ENCODE peak calls at places on chromosomes 4 and X, in ten cellular contexts. V is HFF-Myc, S is AG04450, H is GM06990, O is A549, I is colonic mucosa, X is bronchial epithelial cell, T is heart left ventricle, Q is brain microvascular endothelial cell, U is AG10803. R is an unnamed sample.

GRCh38 chr4:2673157-2673556 is 83.0 kb downstream of the TNIP2 start:
- DNase-seq in H (no peak), X (peak; percentile 10), T (no peak), U (no peak), Q (no peak), V (no peak), S (no peak), I (no peak), O (peak; percentile 7), R (no peak)

GRCh38 chr4:110853242-110853641 is 230.4 kb upstream of the PITX2 start:
- DNase-seq in Q (no peak), T (no peak), U (no peak), O (no peak), H (no peak), V (no peak), X (no peak), I (no peak), S (no peak), R (no peak)

GRCh38 chrX:95703696-95704095 is 980.9 kb upstream of the DIAPH2 start:
- DNase-seq in H (no peak), I (no peak), T (no peak), V (no peak), S (peak; percentile 2), X (peak; percentile 1), Q (no peak), O (no peak), U (no peak), R (no peak)

GRCh38 chr4:74934016-74934821 is 1.3 kb downstream of the PARM1 start:
- DNase-seq in Q (peak; percentile 34), S (no peak), O (no peak), V (no peak), T (peak; percentile 22), I (peak; percentile 65), X (peak; percentile 37), H (peak; percentile 57), U (peak; percentile 5), R (peak; percentile 37)

GRCh38 chrX:148856505-148856904 is 356.1 kb downstream of the AFF2 start:
- DNase-seq in U (no peak), I (no peak), T (no peak), V (no peak), S (no peak), X (no peak), Q (no peak), H (no peak), O (no peak), R (no peak)

GRCh38 chr4:182776376-182777058 is 140.7 kb downstream of the DCTD start:
- DNase-seq in U (peak; percentile 15), H (no peak), Q (no peak), T (no peak), V (no peak), O (no peak), I (no peak), X (no peak), S (peak; percentile 29), R (no peak)

GRCh38 chrX:39559229-39559628 is 538.5 kb downstream of the BCOR start:
- DNase-seq in S (no peak), O (no peak), H (no peak), U (peak; percentile 40), X (peak; percentile 67), V (no peak), T (no peak), Q (no peak), I (no peak), R (no peak)

GRCh38 chr4:96164814-96165351 is 325.0 kb downstream of the PDHA2 start:
- DNase-seq in V (no peak), O (no peak), U (peak; percentile 1), X (peak; percentile 30), I (no peak), Q (peak; percentile 91), T (no peak), H (no peak), S (no peak), R (no peak)

GRCh38 chr4:182370491-182370890 is 127.3 kb downstream of the TENM3 start:
- DNase-seq in S (no peak), I (no peak), X (no peak), V (no peak), T (no peak), O (no peak), U (no peak), H (no peak), Q (peak; percentile 41), R (no peak)

GRCh38 chr4:64784125-64784524 is 374.9 kb upstream of the TECRL start:
- DNase-seq in V (no peak), U (peak; percentile 48), T (no peak), Q (no peak), S (no peak), O (no peak), X (peak; percentile 47), H (no peak), I (no peak), R (no peak)

GRCh38 chrX:9687899-9688298 is 77.7 kb downstream of the GPR143 start:
- DNase-seq in H (no peak), T (no peak), O (no peak), X (no peak), Q (no peak), I (no peak), S (no peak), U (no peak), V (no peak), R (no peak)

GRCh38 chrX:17842769-17843525 is 18.2 kb downstream of the RAI2 start:
- DNase-seq in Q (no peak), H (no peak), T (no peak), V (no peak), S (no peak), O (no peak), U (no peak), X (peak; percentile 16), I (no peak), R (no peak)

GRCh38 chrX:29295987-29296680 is 708.9 kb downstream of the IL1RAPL1 start:
- DNase-seq in X (peak; percentile 9), I (no peak), T (no peak), Q (peak; percentile 23), U (peak; percentile 2), S (no peak), O (no peak), V (no peak), H (no peak), R (no peak)

GRCh38 chrX:119870626-119871131 is 854 bp downstream of the RNF113A start:
- DNase-seq in O (no peak), S (no peak), H (no peak), I (peak; percentile 28), V (no peak), T (no peak), U (peak; percentile 31), Q (peak; percentile 22), X (no peak), R (no peak)

GRCh38 chr4:76584235-76585152 is 149.5 kb downstream of the SHROOM3 start:
- DNase-seq in H (no peak), O (no peak), Q (no peak), T (no peak), V (no peak), X (no peak), S (no peak), I (no peak), U (no peak), R (no peak)

GRCh38 chrX:74980802-74981201 is 55.5 kb upstream of the NEXMIF start:
- DNase-seq in X (no peak), V (no peak), S (no peak), H (no peak), U (no peak), T (no peak), Q (no peak), O (no peak), I (no peak), R (no peak)

GRCh38 chr4:1233641-1234277 is 15.2 kb downstream of the CTBP1 start:
- DNase-seq in Q (no peak), O (no peak), V (no peak), X (no peak), I (no peak), S (no peak), H (no peak), U (no peak), T (no peak), R (no peak)
- TF ChIP-seq CTCF in Q (peak; percentile 79), O (no peak), V (peak; percentile 49), X (no peak), I (no peak), S (peak; percentile 60), H (peak; percentile 1), U (peak; percentile 48), T (peak; percentile 42), R (no peak)

GRCh38 chrX:51894697-51895336 is 1.4 kb downstream of the MAGED1 start:
- DNase-seq in X (no peak), U (peak; percentile 38), I (peak; percentile 25), T (peak; percentile 9), O (no peak), V (no peak), H (peak; percentile 31), S (no peak), Q (no peak), R (peak; percentile 39)
- TF ChIP-seq CTCF in X (peak; percentile 1), U (peak; percentile 5), I (no peak), T (no peak), O (no peak), V (no peak), H (no peak), S (no peak), Q (peak; percentile 39), R (no peak)

GRCh38 chrX:38332505-38332904 is 5.2 kb upstream of the RPGR start:
- DNase-seq in O (no peak), Q (no peak), S (no peak), T (no peak), U (no peak), H (peak; percentile 37), X (no peak), I (no peak), V (no peak), R (no peak)

GRCh38 chrX:38327007-38327774 is at the start of gene RPGR:
- DNase-seq in T (peak; percentile 92), I (peak; percentile 94), Q (peak; percentile 89), S (peak; percentile 70), U (peak; percentile 93), X (peak; percentile 78), V (peak; percentile 69), H (peak; percentile 92), O (peak; percentile 78), R (peak; percentile 90)

GRCh38 chrX:38326086-38326485 is 1.2 kb downstream of the RPGR start:
- DNase-seq in S (no peak), I (no peak), X (no peak), O (no peak), T (no peak), U (no peak), Q (no peak), V (no peak), H (no peak), R (no peak)

GRCh38 chrX:38327775-38328081 is 419 bp upstream of the RPGR start:
- DNase-seq in O (no peak), Q (no peak), X (no peak), S (no peak), V (no peak), H (no peak), T (no peak), I (no peak), U (no peak), R (no peak)
- TF ChIP-seq CTCF in O (no peak), Q (no peak), X (no peak), S (no peak), V (no peak), H (no peak), T (no peak), I (peak; percentile 2), U (no peak), R (no peak)

DNA sequence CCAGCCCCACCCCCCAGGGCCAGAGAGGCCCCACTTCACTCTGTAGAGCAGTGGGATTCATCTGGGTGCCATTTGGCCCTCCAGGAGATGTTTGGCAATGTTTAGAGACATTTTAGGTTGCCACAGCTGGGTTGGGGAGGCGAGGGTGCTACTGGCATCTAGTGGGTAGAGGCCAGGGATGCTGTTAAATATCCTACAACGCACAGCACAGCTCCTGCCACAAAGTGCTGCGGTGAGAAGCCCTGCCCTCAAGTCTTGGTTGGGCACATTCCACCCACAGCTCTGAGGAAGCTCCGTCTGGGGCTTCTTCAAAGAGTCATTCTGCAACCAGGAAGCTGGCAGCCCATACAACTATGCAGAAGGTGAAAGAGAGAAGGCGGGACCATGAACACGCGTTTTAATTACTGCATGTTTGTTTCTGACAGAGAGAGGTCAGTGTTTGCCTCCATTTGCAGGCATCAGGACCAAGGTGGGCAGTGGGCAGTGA is 48.1 kb upstream of the FAM9C start:
- DNase-seq in S (no peak), Q (no peak), T (no peak), H (peak; percentile 82), V (no peak), X (no peak), U (no peak), I (peak; percentile 65), O (no peak), R (peak; percentile 32)
- TF ChIP-seq CTCF in S (no peak), Q (no peak), T (no peak), H (peak; percentile 28), V (no peak), X (no peak), U (no peak), I (peak; percentile 15), O (no peak), R (no peak)